ENCODE peak calls at places on chromosome 6, in five cellular contexts. C, S, F, N and R are unnamed samples.

GRCh38 chr6:73585566-73586415 is 65.0 kb upstream of the EEF1A1 start:
- DNase-seq in C (peak), S (no peak), F (peak), N (peak), R (no peak)

GRCh38 chr6:15431762-15432495 is 186.1 kb downstream of the JARID2 start:
- DNase-seq in C (no peak), S (no peak), F (no peak), N (peak), R (no peak)

GRCh38 chr6:71012871-71013456 is 56.1 kb upstream of the B3GAT2 start:
- DNase-seq in C (peak), S (peak), F (peak), N (peak), R (peak)

GRCh38 chr6:83221886-83222479 is 28.8 kb downstream of the RWDD2A start:
- DNase-seq in C (no peak), S (peak), F (peak), N (peak), R (no peak)

GRCh38 chr6:35206346-35206745 is 7.4 kb upstream of the SCUBE3 start:
- DNase-seq in C (no peak), S (no peak), F (no peak), N (no peak), R (no peak)

GRCh38 chr6:106453756-106454367 is 93.3 kb downstream of the CRYBG1 start:
- DNase-seq in C (no peak), S (no peak), F (no peak), N (no peak), R (no peak)

GRCh38 chr6:168012431-168013249 is 15.2 kb downstream of the KIF25 start:
- DNase-seq in C (no peak), S (no peak), F (no peak), N (no peak), R (no peak)

GRCh38 chr6:112501705-112502104 is 154.6 kb downstream of the RFPL4B start:
- DNase-seq in C (no peak), S (no peak), F (peak), N (no peak), R (peak)

GRCh38 chr6:121503633-121504032 is 68.2 kb downstream of the GJA1 start:
- DNase-seq in C (no peak), S (no peak), F (no peak), N (peak), R (no peak)

GRCh38 chr6:106072501-106073140 is 13.5 kb upstream of the PRDM1 start:
- DNase-seq in C (no peak), S (no peak), F (no peak), N (no peak), R (no peak)

GRCh38 chr6:3881722-3882421 is 32.7 kb downstream of the FAM50B start:
- DNase-seq in C (no peak), S (no peak), F (no peak), N (no peak), R (no peak)

GRCh38 chr6:166784691-166785090 is 157.6 kb upstream of the RPS6KA2 start:
- DNase-seq in C (no peak), S (no peak), F (no peak), N (no peak), R (no peak)

GRCh38 chr6:125853740-125854139 is 63.0 kb downstream of the NCOA7 start:
- DNase-seq in C (no peak), S (no peak), F (no peak), N (no peak), R (no peak)

GRCh38 chr6:106381871-106382270 is 21.4 kb downstream of the CRYBG1 start:
- DNase-seq in C (no peak), S (no peak), F (no peak), N (no peak), R (no peak)

GRCh38 chr6:154960299-154960796 is 34.8 kb upstream of the TIAM2 start:
- DNase-seq in C (no peak), S (peak), F (no peak), N (no peak), R (no peak)

GRCh38 chr6:26031151-26031594 is 56.1 kb upstream of the HFE start:
- DNase-seq in C (no peak), S (no peak), F (no peak), N (peak), R (no peak)

GRCh38 chr6:35473849-35474128 is 5.6 kb downstream of the RPL10A start:
- DNase-seq in C (no peak), S (no peak), F (no peak), N (no peak), R (no peak)

GRCh38 chr6:33732819-33733218 is 13.9 kb downstream of the IP6K3 start:
- DNase-seq in C (no peak), S (no peak), F (no peak), N (no peak), R (no peak)

GRCh38 chr6:44676826-44677433 is 289.4 kb downstream of the CDC5L start:
- DNase-seq in C (no peak), S (no peak), F (no peak), N (no peak), R (no peak)

GRCh38 chr6:635233-635632 is 21.7 kb downstream of the HUS1B start:
- DNase-seq in C (no peak), S (no peak), F (no peak), N (no peak), R (no peak)

GRCh38 chr6:110529355-110529754 is 52.9 kb upstream of the SLC22A16 start:
- DNase-seq in C (no peak), S (no peak), F (no peak), N (no peak), R (no peak)

GRCh38 chr6:142395768-142396231 is 94.0 kb downstream of the ADGRG6 start:
- DNase-seq in C (peak), S (no peak), F (no peak), N (no peak), R (no peak)

GRCh38 chr6:116393430-116393829 is 22.7 kb downstream of the DSE start:
- DNase-seq in C (no peak), S (no peak), F (no peak), N (peak), R (no peak)

GRCh38 chr6:7615611-7616383 is 25.8 kb downstream of the SNRNP48 start:
- DNase-seq in C (peak), S (peak), F (peak), N (peak), R (peak)

GRCh38 chr6:160269771-160270170 is 11.2 kb upstream of the SLC22A2 start:
- DNase-seq in C (no peak), S (no peak), F (no peak), N (no peak), R (no peak)

GRCh38 chr6:168035098-168035660 is 37.7 kb downstream of the KIF25 start:
- DNase-seq in C (no peak), S (peak), F (no peak), N (peak), R (peak)

GRCh38 chr6:38027685-38028373 is 208.3 kb downstream of the ZFAND3 start:
- DNase-seq in C (no peak), S (no peak), F (no peak), N (no peak), R (no peak)

GRCh38 chr6:33694401-33694931 is 17.0 kb downstream of the UQCC2 start:
- DNase-seq in C (no peak), S (no peak), F (no peak), N (peak), R (no peak)

GRCh38 chr6:164345340-164345739 is 930.8 kb downstream of the QKI start:
- DNase-seq in C (no peak), S (no peak), F (no peak), N (no peak), R (no peak)